ENCODE peak calls at places on chromosomes 1 and 21, in six cellular contexts. O is neuronal stem cell, E is IMR-90, N is H9, Q is mesenchymal stem cell, V is H1. X is an unnamed sample.
A peak's percentile ranks its signal among the peaks of the same experiment; 100 is the strongest.

GRCh38 chr21:41767606-41768370 is 936 bp upstream of the RIPK4 start:
- DNase-seq in O (no peak), E (peak; percentile 17), N (no peak), Q (no peak), V (no peak), X (no peak)

GRCh38 chr1:30216602-30217001 is 506.8 kb downstream of the MATN1 start:
- DNase-seq in O (no peak), E (no peak), N (no peak), Q (no peak), V (no peak), X (no peak)

GRCh38 chr1:63772876-63773275 is 941 bp upstream of the ROR1 start:
- DNase-seq in O (no peak), E (no peak), N (no peak), Q (no peak), V (no peak), X (peak; percentile 43)

GRCh38 chr1:208132287-208132882 is 111.8 kb downstream of the PLXNA2 start:
- DNase-seq in O (peak; percentile 70), E (peak; percentile 42), N (peak; percentile 88), Q (peak; percentile 70), V (peak; percentile 54), X (peak; percentile 90)

GRCh38 chr21:43278359-43278758 is 109.6 kb downstream of the CRYAA start:
- DNase-seq in O (no peak), E (no peak), N (no peak), Q (no peak), V (no peak), X (no peak)

GRCh38 chr1:40435471-40435870 is 14.8 kb upstream of the ZFP69B start:
- DNase-seq in O (no peak), E (peak; percentile 61), N (no peak), Q (no peak), V (no peak), X (no peak)

GRCh38 chr1:7940745-7941436 is at the start of gene TNFRSF9:
- DNase-seq in O (no peak), E (peak; percentile 54), N (no peak), Q (peak; percentile 86), V (no peak), X (peak; percentile 14)

GRCh38 chr1:20584890-20585289 is 4.0 kb upstream of the CDA start:
- DNase-seq in O (no peak), E (peak; percentile 24), N (peak; percentile 59), Q (no peak), V (no peak), X (peak; percentile 70)

GRCh38 chr1:209150114-209150513 is 433.4 kb upstream of the CAMK1G start:
- DNase-seq in O (peak; percentile 59), E (peak; percentile 15), N (no peak), Q (peak; percentile 55), V (no peak), X (peak; percentile 75)

GRCh38 chr1:115188680-115189395 is 99.5 kb upstream of the TSPAN2 start:
- DNase-seq in O (no peak), E (no peak), N (no peak), Q (no peak), V (no peak), X (peak; percentile 61)
- H2AK5ac ChIP-seq in O (no peak overlapping the region), E (peak overlapping the region; percentile 83), N (no peak overlapping the region), Q (no peak overlapping the region), V (no peak overlapping the region), X (no peak overlapping the region)

GRCh38 chr1:234369784-234370183 is 3.5 kb upstream of the COA6 start:
- DNase-seq in O (no peak), E (peak; percentile 81), N (no peak), Q (peak; percentile 13), V (no peak), X (no peak)

GRCh38 chr1:234372011-234372757 is 1.1 kb upstream of the COA6 start:
- DNase-seq in O (no peak), E (no peak), N (no peak), Q (no peak), V (no peak), X (no peak)

GRCh38 chr1:234373064-234373937 is at the start of gene COA6:
- DNase-seq in O (peak; percentile 92), E (peak; percentile 97), N (peak; percentile 92), Q (peak; percentile 98), V (peak; percentile 75), X (peak; percentile 99)

GRCh38 chr1:234369033-234369430 is 4.2 kb upstream of the COA6 start:
- DNase-seq in O (no peak), E (no peak), N (no peak), Q (no peak), V (no peak), X (no peak)

GRCh38 chr1:234371414-234371813 is 1.8 kb upstream of the COA6 start:
- DNase-seq in O (no peak), E (no peak), N (no peak), Q (no peak), V (no peak), X (no peak)
- H3K27ac ChIP-seq in O (no peak overlapping the region), E (no peak overlapping the region), N (no peak overlapping the region), Q (no peak overlapping the region), V (no peak overlapping the region), X (no peak overlapping the region)

GRCh38 chr1:160954158-160955104 is at the start of gene ITLN2:
- DNase-seq in O (peak; percentile 48), E (peak; percentile 14), N (peak; percentile 86), Q (peak; percentile 49), V (no peak), X (peak; percentile 90)
- H2BK5ac ChIP-seq in O (no peak within 1 kb of the TSS), E (no peak within 1 kb of the TSS), N (no peak within 1 kb of the TSS), Q (no peak within 1 kb of the TSS), V (peak within 1 kb of the TSS; percentile 76), X (no peak within 1 kb of the TSS)

DNA sequence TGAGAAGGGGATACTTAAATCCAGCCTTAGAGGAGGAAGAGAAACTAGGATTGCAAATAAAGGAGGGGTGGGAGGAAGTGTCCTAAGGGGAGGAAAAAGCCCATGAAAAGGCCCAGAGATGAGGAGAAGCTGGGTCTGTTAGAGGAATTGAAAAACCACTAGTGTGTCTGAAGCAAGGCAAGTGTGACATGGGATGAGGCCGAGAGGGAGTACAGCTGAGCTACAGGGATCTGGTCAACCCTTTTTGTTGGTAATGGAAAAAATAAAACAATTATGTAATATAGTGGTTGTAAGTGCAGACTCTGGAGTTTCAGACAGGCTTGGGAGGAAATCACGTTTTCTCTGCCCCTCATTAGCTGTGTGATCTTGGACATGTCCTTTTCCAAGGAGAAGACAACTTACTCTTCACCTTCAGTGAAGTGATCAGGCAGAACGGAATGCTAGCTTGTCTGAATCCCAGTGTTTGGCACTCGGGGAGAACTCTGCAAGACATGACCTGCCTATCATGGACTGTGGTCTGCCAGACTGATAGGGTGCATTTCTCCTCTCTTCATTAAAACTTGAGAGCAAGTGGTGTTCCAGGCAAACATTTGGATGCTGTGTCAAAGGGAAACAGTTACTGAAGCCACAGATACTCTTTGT is 7.5 kb upstream of the S100A10 start:
- DNase-seq in O (no peak), E (no peak), N (no peak), Q (no peak), V (no peak), X (no peak)
- H2AK5ac ChIP-seq in O (no peak overlapping the region), E (peak overlapping the region; percentile 27), N (no peak overlapping the region), Q (peak overlapping the region; percentile 21), V (peak overlapping the region; percentile 39), X (peak overlapping the region; percentile 70)

GRCh38 chr1:11920239-11920903 is 5.9 kb downstream of the KIAA2013 start:
- DNase-seq in O (no peak), E (no peak), N (no peak), Q (no peak), V (no peak), X (no peak)
- H3K27ac ChIP-seq in O (no peak overlapping the region), E (no peak overlapping the region), N (no peak overlapping the region), Q (no peak overlapping the region), V (no peak overlapping the region), X (no peak overlapping the region)

GRCh38 chr1:144551107-144551542 is 41.6 kb upstream of the PPIAL4F start:
- DNase-seq in O (no peak), E (no peak), N (no peak), Q (peak; percentile 98), V (no peak), X (no peak)
- H2BK5ac ChIP-seq in O (no peak overlapping the region), E (peak overlapping the region; percentile 98), N (no peak overlapping the region), Q (no peak overlapping the region), V (no peak overlapping the region), X (no peak overlapping the region)

DNA sequence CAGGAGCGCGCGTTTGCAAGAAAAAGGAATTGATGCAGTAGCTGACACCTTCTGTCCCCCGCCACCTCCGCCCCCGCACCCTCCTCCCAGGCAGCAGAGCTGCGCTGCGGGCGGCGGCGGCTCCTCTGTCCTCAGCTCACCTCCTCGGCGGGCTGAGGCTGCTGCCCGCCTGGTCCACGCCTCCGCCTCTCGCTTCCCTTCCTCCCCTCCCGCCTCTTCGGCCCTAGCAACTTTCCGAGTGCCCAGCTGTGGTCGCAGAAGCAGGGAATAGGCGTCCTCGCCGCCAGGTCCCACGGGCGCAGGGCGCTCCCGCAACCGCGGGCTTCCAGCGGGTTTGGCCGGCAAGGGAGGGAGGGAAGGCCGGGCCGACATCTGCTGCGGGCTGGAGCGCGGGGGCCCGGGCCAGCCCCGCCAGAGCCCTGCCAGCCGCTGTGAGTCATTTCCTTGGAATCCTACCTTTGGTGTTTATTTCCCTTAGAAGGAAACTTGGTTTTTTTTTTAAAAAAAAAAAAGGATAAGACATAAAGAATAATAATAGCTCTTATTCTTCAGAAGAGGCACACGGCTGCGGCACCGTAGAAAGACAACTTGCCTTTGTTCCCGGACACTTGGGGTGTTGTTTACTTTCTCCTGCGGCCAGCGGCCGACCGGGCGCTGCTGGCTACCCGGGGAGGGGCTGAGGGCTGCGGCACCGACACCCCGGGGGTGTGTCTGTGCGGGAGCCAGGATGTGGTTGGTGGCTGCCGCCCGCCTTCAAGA is 1.1 kb downstream of the SERTAD4 start:
- DNase-seq in O (peak; percentile 53), E (peak; percentile 52), N (peak; percentile 61), Q (peak; percentile 73), V (no peak), X (peak; percentile 75)
- H2AK5ac ChIP-seq in O (peak overlapping the region; percentile 89), E (peak overlapping the region; percentile 5), N (no peak overlapping the region), Q (no peak overlapping the region), V (no peak overlapping the region), X (no peak overlapping the region)